ENCODE peak calls at places on chromosomes 12 and 14, in six cellular contexts. One of them, this sample, is unnamed.

GRCh38 chr12:120865094-120865493 is 39.1 kb downstream of the SPPL3 start:
- DNase-seq in adrenal gland: no peak
- DNase-seq in ascending aorta: no peak
- DNase-seq in uterus: no peak
- DNase-seq in neural progenitor cell: no peak
- DNase-seq in thoracic aorta: no peak
- DNase-seq in this sample: no peak

GRCh38 chr14:60090864-60091519 is 731 bp upstream of the PCNX4 start:
- DNase-seq in adrenal gland: peak; percentile 80
- DNase-seq in ascending aorta: no peak
- DNase-seq in uterus: peak; percentile 66
- DNase-seq in neural progenitor cell: peak; percentile 49
- DNase-seq in thoracic aorta: no peak
- DNase-seq in this sample: peak; percentile 67

GRCh38 chr14:31419179-31420012 is 954 bp downstream of the HEATR5A start:
- DNase-seq in adrenal gland: no peak
- DNase-seq in ascending aorta: no peak
- DNase-seq in uterus: no peak
- DNase-seq in neural progenitor cell: no peak
- DNase-seq in thoracic aorta: no peak
- DNase-seq in this sample: peak; percentile 46

GRCh38 chr14:49961270-49962222 is 68.7 kb downstream of the ARF6 start:
- DNase-seq in adrenal gland: no peak
- DNase-seq in ascending aorta: no peak
- DNase-seq in uterus: no peak
- DNase-seq in neural progenitor cell: no peak
- DNase-seq in thoracic aorta: no peak
- DNase-seq in this sample: no peak

GRCh38 chr12:3004655-3005565 is 45.7 kb downstream of the TEAD4 start:
- DNase-seq in adrenal gland: no peak
- DNase-seq in ascending aorta: no peak
- DNase-seq in uterus: no peak
- DNase-seq in neural progenitor cell: no peak
- DNase-seq in thoracic aorta: no peak
- DNase-seq in this sample: no peak

GRCh38 chr14:57884175-57884574 is 18.3 kb upstream of the SLC35F4 start:
- DNase-seq in adrenal gland: no peak
- DNase-seq in ascending aorta: no peak
- DNase-seq in uterus: no peak
- DNase-seq in neural progenitor cell: no peak
- DNase-seq in thoracic aorta: no peak
- DNase-seq in this sample: peak; percentile 8

GRCh38 chr12:47271800-47272230 is 192.1 kb upstream of the AMIGO2 start:
- DNase-seq in adrenal gland: no peak
- DNase-seq in ascending aorta: no peak
- DNase-seq in uterus: no peak
- DNase-seq in neural progenitor cell: no peak
- DNase-seq in thoracic aorta: no peak
- DNase-seq in this sample: no peak

GRCh38 chr12:116879509-116880212 is 1.6 kb downstream of the HRK start:
- DNase-seq in adrenal gland: no peak
- DNase-seq in ascending aorta: no peak
- DNase-seq in uterus: no peak
- DNase-seq in neural progenitor cell: peak; percentile 32
- DNase-seq in thoracic aorta: no peak
- DNase-seq in this sample: peak; percentile 38

DNA sequence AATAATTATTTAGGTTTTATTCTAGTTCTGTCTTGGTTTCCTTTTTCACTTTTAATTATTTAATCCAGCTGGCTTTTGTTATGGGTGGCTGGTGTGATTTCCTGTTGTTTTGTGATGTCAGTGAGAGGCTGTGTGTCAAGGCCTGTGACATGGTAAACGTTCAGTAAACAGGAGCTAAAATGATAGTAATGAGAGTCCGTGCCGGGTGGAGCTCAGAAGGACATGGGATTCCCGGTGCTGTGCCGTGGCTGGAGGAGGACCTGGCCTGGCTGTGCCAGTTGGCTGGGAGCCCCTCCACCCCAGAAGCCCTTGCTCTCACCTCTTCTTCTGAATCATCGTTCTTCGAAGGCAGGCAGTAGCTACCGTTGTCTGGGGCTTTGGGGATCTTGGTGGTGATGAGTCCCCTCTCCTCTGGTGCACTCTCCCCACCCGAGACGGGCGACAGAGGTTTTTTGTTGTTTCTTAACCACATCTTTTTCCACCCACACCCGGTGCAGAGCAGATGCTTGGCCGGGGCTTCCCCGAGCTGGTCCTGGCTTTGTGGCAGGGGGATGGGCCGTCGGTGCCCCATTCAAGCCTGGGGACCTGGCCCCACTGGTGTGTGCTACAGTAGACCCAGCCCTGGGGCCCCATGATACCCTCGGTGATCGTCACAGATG is 29.1 kb downstream of the SH2B3 start:
- DNase-seq in adrenal gland: peak; percentile 89
- DNase-seq in ascending aorta: no peak
- DNase-seq in uterus: peak; percentile 74
- DNase-seq in neural progenitor cell: no peak
- DNase-seq in thoracic aorta: no peak
- DNase-seq in this sample: no peak
- H3K4me1 ChIP-seq in adrenal gland: peaks cover 31% of the 10 kb centered on the region
- H3K4me1 ChIP-seq in ascending aorta: peaks cover 39% of the 10 kb centered on the region
- H3K4me1 ChIP-seq in uterus: peaks cover 36% of the 10 kb centered on the region
- H3K4me1 ChIP-seq in neural progenitor cell: peaks cover 7% of the 10 kb centered on the region
- H3K4me1 ChIP-seq in thoracic aorta: peaks cover 74% of the 10 kb centered on the region
- H3K4me1 ChIP-seq in this sample: peaks cover 17% of the 10 kb centered on the region

DNA sequence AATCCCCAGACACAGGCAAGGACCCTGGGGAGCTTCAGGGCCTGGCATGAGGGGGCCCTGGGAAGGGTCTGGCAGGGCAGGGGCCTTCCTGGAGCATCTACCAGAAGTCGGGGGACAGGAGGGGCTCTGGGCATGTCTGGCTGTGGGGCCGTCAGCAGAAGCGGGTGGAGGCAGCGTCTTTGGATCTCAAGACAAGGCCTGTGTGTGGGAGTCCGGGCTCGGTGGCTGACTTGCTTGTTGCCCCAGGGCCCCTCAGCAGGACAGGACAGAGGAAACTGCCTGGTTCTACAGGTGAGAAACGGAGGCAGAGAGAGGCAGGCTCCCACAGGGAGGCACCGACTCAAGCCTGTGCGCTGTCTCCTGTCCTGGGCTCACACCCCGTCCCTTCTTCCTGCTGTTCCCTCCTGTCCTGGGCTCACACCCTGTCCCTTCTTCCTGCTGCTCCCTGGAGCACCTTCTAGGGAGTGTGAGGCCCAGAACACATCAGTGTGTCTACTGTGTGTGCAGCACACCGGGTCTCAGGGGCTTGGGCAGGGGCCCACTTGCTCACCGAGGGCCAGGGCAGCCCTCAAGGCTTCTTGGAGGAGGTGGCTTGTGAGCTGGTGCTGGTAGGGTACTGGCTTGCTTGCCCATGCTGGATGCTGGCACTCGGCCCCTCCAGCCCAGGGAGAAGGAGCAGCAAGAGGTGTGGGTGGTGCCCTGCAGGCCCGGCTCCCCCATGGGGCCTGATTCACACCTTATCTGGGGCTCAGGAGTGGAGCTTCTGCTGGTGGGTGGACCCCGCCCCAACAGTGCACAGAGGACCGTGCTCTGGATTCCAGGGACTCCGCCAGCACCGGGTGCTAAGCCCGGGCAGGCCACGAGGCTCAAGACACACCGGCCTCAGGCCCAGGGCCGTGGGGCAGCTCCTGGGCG is 14.9 kb downstream of the ASPG start:
- DNase-seq in adrenal gland: no peak
- DNase-seq in ascending aorta: no peak
- DNase-seq in uterus: no peak
- DNase-seq in neural progenitor cell: no peak
- DNase-seq in thoracic aorta: no peak
- DNase-seq in this sample: no peak
- H3K9me3 ChIP-seq in adrenal gland: no peaks in the 10 kb centered on the region
- H3K9me3 ChIP-seq in ascending aorta: no peaks in the 10 kb centered on the region
- H3K9me3 ChIP-seq in uterus: no peaks in the 10 kb centered on the region
- H3K9me3 ChIP-seq in neural progenitor cell: no peaks in the 10 kb centered on the region
- H3K9me3 ChIP-seq in thoracic aorta: no peaks in the 10 kb centered on the region
- H3K9me3 ChIP-seq in this sample: no peaks in the 10 kb centered on the region

GRCh38 chr14:91403069-91403600 is 14.5 kb downstream of the CCDC88C start:
- DNase-seq in adrenal gland: no peak
- DNase-seq in ascending aorta: no peak
- DNase-seq in uterus: no peak
- DNase-seq in neural progenitor cell: no peak
- DNase-seq in thoracic aorta: no peak
- DNase-seq in this sample: no peak
- H3K4me1 ChIP-seq in adrenal gland: no peaks in the 10 kb centered on the region
- H3K4me1 ChIP-seq in ascending aorta: peaks cover 8% of the 10 kb centered on the region
- H3K4me1 ChIP-seq in uterus: no peaks in the 10 kb centered on the region
- H3K4me1 ChIP-seq in neural progenitor cell: peaks cover 8% of the 10 kb centered on the region
- H3K4me1 ChIP-seq in thoracic aorta: peaks cover 12% of the 10 kb centered on the region
- H3K4me1 ChIP-seq in this sample: no peaks in the 10 kb centered on the region

DNA sequence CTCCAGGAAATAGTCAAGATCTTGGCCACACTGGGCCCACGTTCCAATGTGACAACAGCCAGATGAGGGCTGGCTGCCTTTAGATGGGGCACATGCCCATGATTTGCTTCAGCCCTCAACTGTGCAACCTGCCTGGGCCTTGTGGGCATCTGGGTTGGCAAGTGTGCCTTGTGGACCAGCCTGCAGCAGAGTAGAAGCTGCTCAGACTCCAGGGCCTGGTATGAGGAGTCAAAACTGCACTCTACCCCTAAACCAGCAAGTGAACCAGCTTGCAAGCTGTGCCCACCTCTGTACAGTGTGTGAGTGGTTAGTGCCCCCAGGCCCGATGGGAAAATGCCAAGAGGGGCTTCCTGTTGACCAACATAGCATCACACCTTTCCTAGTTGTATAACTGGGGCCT is 17.9 kb downstream of the PHETA1 start:
- DNase-seq in adrenal gland: no peak
- DNase-seq in ascending aorta: no peak
- DNase-seq in uterus: no peak
- DNase-seq in neural progenitor cell: no peak
- DNase-seq in thoracic aorta: no peak
- DNase-seq in this sample: no peak
- H3K9me3 ChIP-seq in adrenal gland: no peaks in the 10 kb centered on the region
- H3K9me3 ChIP-seq in ascending aorta: no peaks in the 10 kb centered on the region
- H3K9me3 ChIP-seq in uterus: no peaks in the 10 kb centered on the region
- H3K9me3 ChIP-seq in neural progenitor cell: no peaks in the 10 kb centered on the region
- H3K9me3 ChIP-seq in thoracic aorta: peaks cover 9% of the 10 kb centered on the region
- H3K9me3 ChIP-seq in this sample: peaks cover 6% of the 10 kb centered on the region

GRCh38 chr12:19194963-19195362 is 65.4 kb downstream of the PLEKHA5 start:
- DNase-seq in adrenal gland: no peak
- DNase-seq in ascending aorta: no peak
- DNase-seq in uterus: no peak
- DNase-seq in neural progenitor cell: no peak
- DNase-seq in thoracic aorta: no peak
- DNase-seq in this sample: no peak

GRCh38 chr12:19198272-19198671 is 68.7 kb downstream of the PLEKHA5 start:
- DNase-seq in adrenal gland: no peak
- DNase-seq in ascending aorta: no peak
- DNase-seq in uterus: no peak
- DNase-seq in neural progenitor cell: no peak
- DNase-seq in thoracic aorta: no peak
- DNase-seq in this sample: peak; percentile 78

GRCh38 chr12:19200261-19200660 is 70.7 kb downstream of the PLEKHA5 start:
- DNase-seq in adrenal gland: no peak
- DNase-seq in ascending aorta: no peak
- DNase-seq in uterus: no peak
- DNase-seq in neural progenitor cell: no peak
- DNase-seq in thoracic aorta: no peak
- DNase-seq in this sample: no peak

GRCh38 chr12:19199322-19199721 is 69.8 kb downstream of the PLEKHA5 start:
- DNase-seq in adrenal gland: no peak
- DNase-seq in ascending aorta: no peak
- DNase-seq in uterus: no peak
- DNase-seq in neural progenitor cell: no peak
- DNase-seq in thoracic aorta: no peak
- DNase-seq in this sample: no peak

GRCh38 chr12:19196959-19197630 is 67.6 kb downstream of the PLEKHA5 start:
- DNase-seq in adrenal gland: no peak
- DNase-seq in ascending aorta: no peak
- DNase-seq in uterus: no peak
- DNase-seq in neural progenitor cell: no peak
- DNase-seq in thoracic aorta: no peak
- DNase-seq in this sample: no peak
- H3K4me1 ChIP-seq in adrenal gland: peaks cover 7% of the 10 kb centered on the region
- H3K4me1 ChIP-seq in ascending aorta: peaks cover 3% of the 10 kb centered on the region
- H3K4me1 ChIP-seq in uterus: no peaks in the 10 kb centered on the region
- H3K4me1 ChIP-seq in neural progenitor cell: peaks cover 8% of the 10 kb centered on the region
- H3K4me1 ChIP-seq in thoracic aorta: no peaks in the 10 kb centered on the region
- H3K4me1 ChIP-seq in this sample: peaks cover 18% of the 10 kb centered on the region

This sample was measured in HAP-1.